ENCODE peak calls at places on chromosomes 2 and 18, in eight cellular contexts. One of them, this sample, is unnamed.

GRCh38 chr2:104658149-104658839 is 195.6 kb upstream of the POU3F3 start:
- DNase-seq in astrocyte of the cerebellum: no peak
- DNase-seq in GM12865: peak; percentile 4
- DNase-seq in HS-27A: no peak
- DNase-seq in Daoy: peak; percentile 87
- DNase-seq in cardiac muscle cell: peak; percentile 16
- DNase-seq in GM23338: peak; percentile 81
- DNase-seq in BJ: no peak
- DNase-seq in this sample: peak; percentile 26

GRCh38 chr2:216688731-216689360 is 6.5 kb downstream of the IGFBP5 start:
- DNase-seq in astrocyte of the cerebellum: no peak
- DNase-seq in GM12865: no peak
- DNase-seq in HS-27A: no peak
- DNase-seq in Daoy: no peak
- DNase-seq in cardiac muscle cell: no peak
- DNase-seq in GM23338: peak; percentile 24
- DNase-seq in BJ: no peak
- DNase-seq in this sample: no peak

GRCh38 chr2:225668606-225669266 is 269.2 kb downstream of the NYAP2 start:
- DNase-seq in astrocyte of the cerebellum: peak; percentile 64
- DNase-seq in GM12865: peak; percentile 59
- DNase-seq in HS-27A: peak; percentile 15
- DNase-seq in Daoy: peak; percentile 56
- DNase-seq in cardiac muscle cell: peak; percentile 80
- DNase-seq in GM23338: peak; percentile 69
- DNase-seq in BJ: peak; percentile 24
- DNase-seq in this sample: no peak

GRCh38 chr2:9693138-9693520 is 62.3 kb upstream of the YWHAQ start:
- DNase-seq in astrocyte of the cerebellum: no peak
- DNase-seq in GM12865: peak; percentile 66
- DNase-seq in HS-27A: no peak
- DNase-seq in Daoy: peak; percentile 85
- DNase-seq in cardiac muscle cell: peak; percentile 66
- DNase-seq in GM23338: no peak
- DNase-seq in BJ: no peak
- DNase-seq in this sample: no peak

GRCh38 chr2:74399785-74400184 is 19.7 kb upstream of the DCTN1 start:
- DNase-seq in astrocyte of the cerebellum: no peak
- DNase-seq in GM12865: peak; percentile 67
- DNase-seq in HS-27A: no peak
- DNase-seq in Daoy: no peak
- DNase-seq in cardiac muscle cell: peak; percentile 56
- DNase-seq in GM23338: peak; percentile 74
- DNase-seq in BJ: no peak
- DNase-seq in this sample: no peak

GRCh38 chr18:47149457-47150028 is 757 bp downstream of the HDHD2 start:
- DNase-seq in astrocyte of the cerebellum: no peak
- DNase-seq in GM12865: no peak
- DNase-seq in HS-27A: no peak
- DNase-seq in Daoy: peak; percentile 7
- DNase-seq in cardiac muscle cell: peak; percentile 17
- DNase-seq in GM23338: peak; percentile 54
- DNase-seq in BJ: no peak
- DNase-seq in this sample: no peak

GRCh38 chr18:48419268-48420022 is 10.3 kb upstream of the ZBTB7C start:
- DNase-seq in astrocyte of the cerebellum: no peak
- DNase-seq in GM12865: no peak
- DNase-seq in HS-27A: no peak
- DNase-seq in Daoy: no peak
- DNase-seq in cardiac muscle cell: no peak
- DNase-seq in GM23338: peak; percentile 71
- DNase-seq in BJ: no peak
- DNase-seq in this sample: no peak

GRCh38 chr2:172427256-172427989 is at the start of gene ITGA6:
- DNase-seq in astrocyte of the cerebellum: no peak
- DNase-seq in GM12865: peak; percentile 44
- DNase-seq in HS-27A: no peak
- DNase-seq in Daoy: peak; percentile 80
- DNase-seq in cardiac muscle cell: peak; percentile 52
- DNase-seq in GM23338: peak; percentile 85
- DNase-seq in BJ: no peak
- DNase-seq in this sample: peak; percentile 80

GRCh38 chr2:241545113-241545512 is 13.4 kb upstream of the BOK start:
- DNase-seq in astrocyte of the cerebellum: peak; percentile 39
- DNase-seq in GM12865: no peak
- DNase-seq in HS-27A: no peak
- DNase-seq in Daoy: peak; percentile 87
- DNase-seq in cardiac muscle cell: peak; percentile 77
- DNase-seq in GM23338: no peak
- DNase-seq in BJ: no peak
- DNase-seq in this sample: no peak

GRCh38 chr2:68716948-68717661 is 17.5 kb upstream of the ARHGAP25 start:
- DNase-seq in astrocyte of the cerebellum: no peak
- DNase-seq in GM12865: peak; percentile 74
- DNase-seq in HS-27A: no peak
- DNase-seq in Daoy: no peak
- DNase-seq in cardiac muscle cell: no peak
- DNase-seq in GM23338: no peak
- DNase-seq in BJ: no peak
- DNase-seq in this sample: no peak

GRCh38 chr2:240789051-240789453 is 31.0 kb downstream of the KIF1A start:
- DNase-seq in astrocyte of the cerebellum: no peak
- DNase-seq in GM12865: no peak
- DNase-seq in HS-27A: no peak
- DNase-seq in Daoy: no peak
- DNase-seq in cardiac muscle cell: no peak
- DNase-seq in GM23338: no peak
- DNase-seq in BJ: no peak
- DNase-seq in this sample: no peak

GRCh38 chr2:199302851-199303250 is 154.9 kb downstream of the SATB2 start:
- DNase-seq in astrocyte of the cerebellum: peak; percentile 40
- DNase-seq in GM12865: no peak
- DNase-seq in HS-27A: no peak
- DNase-seq in Daoy: peak; percentile 9
- DNase-seq in cardiac muscle cell: peak; percentile 8
- DNase-seq in GM23338: no peak
- DNase-seq in BJ: peak; percentile 37
- DNase-seq in this sample: no peak

GRCh38 chr2:239050252-239050649 is 202.4 kb downstream of the TWIST2 start:
- DNase-seq in astrocyte of the cerebellum: no peak
- DNase-seq in GM12865: no peak
- DNase-seq in HS-27A: no peak
- DNase-seq in Daoy: no peak
- DNase-seq in cardiac muscle cell: no peak
- DNase-seq in GM23338: no peak
- DNase-seq in BJ: no peak
- DNase-seq in this sample: no peak

GRCh38 chr2:20072436-20073158 is 21.2 kb upstream of the LAPTM4A start:
- DNase-seq in astrocyte of the cerebellum: no peak
- DNase-seq in GM12865: no peak
- DNase-seq in HS-27A: no peak
- DNase-seq in Daoy: no peak
- DNase-seq in cardiac muscle cell: peak; percentile 42
- DNase-seq in GM23338: no peak
- DNase-seq in BJ: no peak
- DNase-seq in this sample: no peak

GRCh38 chr2:96260404-96261260 is 5.2 kb downstream of the TMEM127 start:
- DNase-seq in astrocyte of the cerebellum: no peak
- DNase-seq in GM12865: peak; percentile 68
- DNase-seq in HS-27A: peak; percentile 87
- DNase-seq in Daoy: peak; percentile 89
- DNase-seq in cardiac muscle cell: peak; percentile 83
- DNase-seq in GM23338: peak; percentile 79
- DNase-seq in BJ: peak; percentile 50
- DNase-seq in this sample: no peak

GRCh38 chr2:121099329-121100318 is 185.4 kb downstream of the TFCP2L1 start:
- DNase-seq in astrocyte of the cerebellum: no peak
- DNase-seq in GM12865: no peak
- DNase-seq in HS-27A: no peak
- DNase-seq in Daoy: peak; percentile 27
- DNase-seq in cardiac muscle cell: no peak
- DNase-seq in GM23338: peak; percentile 68
- DNase-seq in BJ: no peak
- DNase-seq in this sample: no peak

GRCh38 chr18:37574113-37574512 is 8.5 kb upstream of the CELF4 start:
- DNase-seq in astrocyte of the cerebellum: no peak
- DNase-seq in GM12865: no peak
- DNase-seq in HS-27A: no peak
- DNase-seq in Daoy: peak; percentile 56
- DNase-seq in cardiac muscle cell: peak; percentile 31
- DNase-seq in GM23338: no peak
- DNase-seq in BJ: no peak
- DNase-seq in this sample: no peak

GRCh38 chr2:118269408-118270051 is 181.3 kb downstream of the INSIG2 start:
- DNase-seq in astrocyte of the cerebellum: no peak
- DNase-seq in GM12865: peak; percentile 26
- DNase-seq in HS-27A: no peak
- DNase-seq in Daoy: peak; percentile 23
- DNase-seq in cardiac muscle cell: no peak
- DNase-seq in GM23338: peak; percentile 55
- DNase-seq in BJ: no peak
- DNase-seq in this sample: no peak

GRCh38 chr2:1282552-1282951 is 130.7 kb upstream of the TPO start:
- DNase-seq in astrocyte of the cerebellum: no peak
- DNase-seq in GM12865: no peak
- DNase-seq in HS-27A: no peak
- DNase-seq in Daoy: peak; percentile 60
- DNase-seq in cardiac muscle cell: peak; percentile 71
- DNase-seq in GM23338: peak; percentile 46
- DNase-seq in BJ: no peak
- DNase-seq in this sample: no peak